ENCODE peak calls at places on chromosomes 2 and 18, in four cellular contexts. Q, M, F and A are unnamed samples.

GRCh38 chr2:109647636-109648035 is 33.5 kb downstream of the SOWAHC start:
- DNase-seq in Q (no peak), M (no peak), F (no peak), A (no peak)

GRCh38 chr2:9205963-9206948 is at the start of gene ASAP2:
- DNase-seq in Q (peak; percentile 79), M (peak; percentile 80), F (peak; percentile 61), A (peak; percentile 84)

GRCh38 chr2:169258045-169258601 is 104.2 kb downstream of the LRP2 start:
- DNase-seq in Q (no peak), M (no peak), F (no peak), A (no peak)

GRCh38 chr2:88599527-88599926 is 27.7 kb downstream of the EIF2AK3 start:
- DNase-seq in Q (no peak), M (no peak), F (no peak), A (no peak)

GRCh38 chr2:168626096-168626495 is 170.0 kb downstream of the CERS6 start:
- DNase-seq in Q (no peak), M (no peak), F (no peak), A (no peak)

GRCh38 chr18:12038082-12038660 is 55.5 kb upstream of the ANKRD62 start:
- DNase-seq in Q (no peak), M (no peak), F (peak; percentile 63), A (no peak)

GRCh38 chr2:55056024-55056521 is 5.8 kb upstream of the RTN4 start:
- DNase-seq in Q (peak; percentile 16), M (no peak), F (no peak), A (no peak)

GRCh38 chr2:152054593-152054992 is 44.3 kb downstream of the CACNB4 start:
- DNase-seq in Q (peak; percentile 63), M (no peak), F (no peak), A (no peak)

GRCh38 chr2:189580267-189580661 is 322 bp downstream of the SLC40A1 start:
- DNase-seq in Q (peak; percentile 32), M (peak; percentile 32), F (peak; percentile 55), A (peak; percentile 17)

GRCh38 chr18:74316257-74317180 is 880 bp downstream of the C18orf63 start:
- DNase-seq in Q (peak; percentile 5), M (no peak), F (no peak), A (peak; percentile 30)

GRCh38 chr2:20494246-20494645 is 47.4 kb downstream of the RHOB start:
- DNase-seq in Q (peak; percentile 51), M (no peak), F (no peak), A (no peak)

GRCh38 chr2:168742258-168742932 is 60.0 kb upstream of the NOSTRIN start:
- DNase-seq in Q (no peak), M (no peak), F (no peak), A (no peak)

GRCh38 chr2:219119422-219120043 is 41.1 kb downstream of the NHEJ1 start:
- DNase-seq in Q (peak; percentile 37), M (peak; percentile 62), F (peak; percentile 47), A (peak; percentile 75)

GRCh38 chr2:191064590-191064989 is 50.6 kb upstream of the STAT1 start:
- DNase-seq in Q (no peak), M (no peak), F (no peak), A (no peak)

GRCh38 chr18:10482985-10483949 is 28.8 kb downstream of the APCDD1 start:
- DNase-seq in Q (no peak), M (peak; percentile 84), F (no peak), A (no peak)

GRCh38 chr18:9968081-9968848 is 54.4 kb downstream of the VAPA start:
- DNase-seq in Q (no peak), M (no peak), F (no peak), A (no peak)

GRCh38 chr2:46780411-46780800 is 135.2 kb downstream of the MCFD2 start:
- DNase-seq in Q (no peak), M (no peak), F (no peak), A (no peak)

GRCh38 chr2:3704647-3705046 is 1.3 kb downstream of the DCDC2C start:
- DNase-seq in Q (no peak), M (no peak), F (no peak), A (no peak)

GRCh38 chr2:105754011-105754410 is 9.3 kb downstream of the NCK2 start:
- DNase-seq in Q (no peak), M (no peak), F (no peak), A (no peak)

GRCh38 chr2:134206573-134206972 is 47.3 kb upstream of the MGAT5 start:
- DNase-seq in Q (no peak), M (no peak), F (no peak), A (peak; percentile 3)

GRCh38 chr18:62420513-62421209 is 95.6 kb downstream of the TNFRSF11A start:
- DNase-seq in Q (peak; percentile 59), M (peak; percentile 59), F (peak; percentile 54), A (peak; percentile 89)

GRCh38 chr2:85785027-85785822 is 31.4 kb downstream of the ATOH8 start:
- DNase-seq in Q (no peak), M (no peak), F (no peak), A (no peak)